ENCODE peak calls at places on chromosomes 1 and 21, in five cellular contexts. V is endodermal cell; S is central memory CD4-positive, alpha-beta T cell; O is fibroblast of the conjunctiva; K is stimulated activated CD4-positive, alpha-beta T cell treated with anti-CD3 and anti-CD28 coated beads, Interleukin-4, amount 100 ng/mL, for 1 hour. D is an unnamed sample.

GRCh38 chr1:171180671-171181070 is 4.4 kb upstream of the FMO2 start:
- DNase-seq in V (no peak), S (no peak), O (peak), K (no peak), D (no peak)

GRCh38 chr1:200384818-200385390 is 24.9 kb downstream of the ZNF281 start:
- DNase-seq in V (no peak), S (no peak), O (no peak), K (no peak), D (no peak)

GRCh38 chr1:40768146-40768990 is 15.2 kb upstream of the KCNQ4 start:
- DNase-seq in V (no peak), S (no peak), O (no peak), K (no peak), D (no peak)

GRCh38 chr21:44614961-44615391 is 3.1 kb downstream of the KRTAP10-8 start:
- DNase-seq in V (no peak), S (no peak), O (no peak), K (no peak), D (no peak)

GRCh38 chr1:87149166-87150065 is 179.3 kb upstream of the LMO4 start:
- DNase-seq in V (peak), S (no peak), O (no peak), K (no peak), D (no peak)

GRCh38 chr1:2496087-2496622 is 20.1 kb downstream of the PLCH2 start:
- DNase-seq in V (no peak), S (no peak), O (no peak), K (no peak), D (no peak)

GRCh38 chr1:219990782-219991510 is 55.4 kb downstream of the EPRS1 start:
- DNase-seq in V (no peak), S (no peak), O (peak), K (no peak), D (peak)

GRCh38 chr1:227789042-227789880 is 26.2 kb upstream of the PRSS38 start:
- DNase-seq in V (peak), S (no peak), O (no peak), K (no peak), D (no peak)

GRCh38 chr1:44377925-44378784 is 23.1 kb upstream of the ERI3 start:
- DNase-seq in V (peak), S (peak), O (peak), K (peak), D (peak)

GRCh38 chr1:195733826-195734225 is 874.4 kb downstream of the KCNT2 start:
- DNase-seq in V (peak), S (no peak), O (no peak), K (no peak), D (no peak)

GRCh38 chr1:12112711-12113161 is 49.6 kb downstream of the TNFRSF8 start:
- DNase-seq in V (no peak), S (no peak), O (no peak), K (no peak), D (no peak)

GRCh38 chr21:41781047-41781405 is 14.2 kb upstream of the RIPK4 start:
- DNase-seq in V (no peak), S (no peak), O (no peak), K (no peak), D (no peak)

D was measured in LoVo.